ENCODE peak calls at places on chromosomes 7 and 10, in six cellular contexts. P is K562, B is HepG2, V is SK-N-SH, W is GM12878, F is H1. N is an unnamed sample.

GRCh38 chr10:24901686-24902399 is 50.6 kb downstream of the PRTFDC1 start:
- DNase-seq in F (no peak), V (no peak), B (peak; percentile 54), P (peak; percentile 91), W (peak; percentile 43), N (no peak)

GRCh38 chr7:5424689-5425506 is 1.3 kb upstream of the TNRC18 start:
- DNase-seq in V (no peak), B (peak; percentile 70), P (peak; percentile 57), F (no peak), W (no peak), N (no peak)

GRCh38 chr7:100544949-100545635 is 6.1 kb downstream of the AGFG2 start:
- DNase-seq in P (no peak), F (no peak), V (no peak), W (no peak), B (peak; percentile 86), N (no peak)

GRCh38 chr7:128442346-128442745 is 13.3 kb upstream of the HILPDA start:
- DNase-seq in B (no peak), P (no peak), F (no peak), W (no peak), V (no peak), N (no peak)

GRCh38 chr7:138875794-138876193 is 77.8 kb upstream of the ATP6V0A4 start:
- DNase-seq in W (no peak), P (no peak), F (no peak), V (no peak), B (no peak), N (no peak)

GRCh38 chr7:98493379-98493778 is 92.5 kb upstream of the BAIAP2L1 start:
- DNase-seq in B (no peak), V (no peak), F (no peak), P (no peak), W (no peak), N (no peak)

GRCh38 chr7:73732397-73732796 is 6.2 kb downstream of the ABHD11 start:
- DNase-seq in V (no peak), W (no peak), B (no peak), P (no peak), F (no peak), N (no peak)

GRCh38 chr10:24120651-24121050 is 88.3 kb upstream of the KIAA1217 start:
- DNase-seq in V (no peak), P (no peak), F (no peak), W (no peak), B (no peak), N (no peak)

GRCh38 chr7:98467570-98468312 is 66.9 kb upstream of the BAIAP2L1 start:
- DNase-seq in V (no peak), P (peak; percentile 26), W (no peak), B (no peak), F (no peak), N (no peak)

GRCh38 chr7:46291064-46291463 is 370.0 kb upstream of the IGFBP3 start:
- DNase-seq in F (no peak), W (peak; percentile 47), V (peak; percentile 30), P (no peak), B (no peak), N (no peak)

GRCh38 chr7:131188367-131189339 is 139.0 kb upstream of the MKLN1 start:
- DNase-seq in V (no peak), F (no peak), W (peak; percentile 61), B (peak; percentile 28), P (peak; percentile 61), N (peak; percentile 67)

GRCh38 chr7:137925754-137926153 is 76.1 kb downstream of the CREB3L2 start:
- DNase-seq in W (no peak), V (no peak), F (no peak), B (no peak), P (no peak), N (no peak)

GRCh38 chr7:123410273-123410928 is 124.0 kb downstream of the IQUB start:
- DNase-seq in B (no peak), V (no peak), F (no peak), W (no peak), P (no peak), N (no peak)

GRCh38 chr7:149775176-149775556 is 1.8 kb upstream of the ZNF467 start:
- DNase-seq in P (no peak), V (no peak), W (no peak), B (no peak), F (no peak), N (no peak)

GRCh38 chr7:149772821-149773425 is 465 bp downstream of the ZNF467 start:
- DNase-seq in B (no peak), W (no peak), P (peak; percentile 57), F (peak; percentile 81), V (no peak), N (peak; percentile 35)

GRCh38 chr7:149772236-149772820 is 1.1 kb downstream of the ZNF467 start:
- DNase-seq in W (no peak), V (peak; percentile 79), F (peak; percentile 68), P (peak; percentile 41), B (no peak), N (no peak)

GRCh38 chr7:149774237-149775175 is 1.1 kb upstream of the ZNF467 start:
- DNase-seq in F (no peak), W (no peak), B (no peak), P (peak; percentile 33), V (no peak), N (no peak)

GRCh38 chr7:149773446-149774236 is at the start of gene ZNF467:
- DNase-seq in F (no peak), W (no peak), V (peak; percentile 73), B (no peak), P (peak; percentile 75), N (peak; percentile 41)
- TF ChIP-seq GABPA in F (no peak), W (no peak), V (no peak), B (no peak), P (no peak), N (no peak)

GRCh38 chr7:30473393-30473775 is 5.2 kb downstream of the NOD1 start:
- DNase-seq in P (no peak), B (no peak), V (no peak), F (peak; percentile 6), W (no peak), N (no peak)

GRCh38 chr7:30474893-30475292 is 3.7 kb downstream of the NOD1 start:
- DNase-seq in B (no peak), W (no peak), F (peak; percentile 1), V (no peak), P (no peak), N (no peak)

GRCh38 chr7:30474485-30474884 is 4.1 kb downstream of the NOD1 start:
- DNase-seq in P (no peak), F (peak; percentile 31), W (no peak), B (no peak), V (no peak), N (no peak)

GRCh38 chr7:30472771-30473392 is 5.7 kb downstream of the NOD1 start:
- DNase-seq in F (peak; percentile 4), P (no peak), W (no peak), V (no peak), B (no peak), N (no peak)

DNA sequence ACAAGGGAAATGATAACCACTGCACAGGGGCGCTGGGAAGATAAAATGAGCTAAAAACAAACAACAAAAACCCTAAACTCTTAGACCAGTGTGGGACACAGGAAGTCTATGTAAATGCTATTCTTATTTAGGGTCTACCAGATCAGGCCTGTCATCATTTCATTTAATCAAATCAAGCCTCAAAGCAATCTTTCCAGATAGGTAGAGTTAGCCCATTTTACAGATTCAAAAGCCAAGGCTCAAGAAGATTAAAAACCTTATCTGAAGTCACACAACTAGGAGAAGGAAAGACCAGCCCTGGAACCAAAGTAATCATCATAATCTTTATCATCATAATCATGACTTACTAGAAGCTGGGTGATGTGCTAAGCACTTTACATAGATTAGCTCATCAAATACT is 4.7 kb downstream of the NOD1 start:
- DNase-seq in B (no peak), P (no peak), F (peak; percentile 1), V (no peak), W (no peak), N (no peak)
- TF ChIP-seq POLR2AphosphoS5 in B (no peak), P (no peak), F (no peak), V (no peak), W (no peak), N (no peak)

GRCh38 chr10:93473804-93474472 is 8.2 kb downstream of the MYOF start:
- DNase-seq in P (no peak), V (no peak), W (no peak), F (no peak), B (no peak), N (no peak)
- H3K27ac ChIP-seq in P (no peak overlapping the region), V (peak overlapping the region; percentile 99), W (no peak overlapping the region), F (no peak overlapping the region), B (no peak overlapping the region), N (no peak overlapping the region)

GRCh38 chr7:116713500-116713899 is 41.5 kb downstream of the MET start:
- DNase-seq in P (no peak), F (no peak), W (no peak), V (no peak), B (no peak), N (no peak)

GRCh38 chr7:116709336-116709735 is 37.3 kb downstream of the MET start:
- DNase-seq in P (no peak), W (no peak), V (no peak), F (no peak), B (no peak), N (no peak)

GRCh38 chr7:116713918-116714317 is 41.9 kb downstream of the MET start:
- DNase-seq in P (no peak), F (no peak), W (no peak), B (no peak), V (no peak), N (no peak)

GRCh38 chr7:116710764-116711452 is 38.9 kb downstream of the MET start:
- DNase-seq in B (peak; percentile 56), V (no peak), W (no peak), F (no peak), P (no peak), N (no peak)

DNA sequence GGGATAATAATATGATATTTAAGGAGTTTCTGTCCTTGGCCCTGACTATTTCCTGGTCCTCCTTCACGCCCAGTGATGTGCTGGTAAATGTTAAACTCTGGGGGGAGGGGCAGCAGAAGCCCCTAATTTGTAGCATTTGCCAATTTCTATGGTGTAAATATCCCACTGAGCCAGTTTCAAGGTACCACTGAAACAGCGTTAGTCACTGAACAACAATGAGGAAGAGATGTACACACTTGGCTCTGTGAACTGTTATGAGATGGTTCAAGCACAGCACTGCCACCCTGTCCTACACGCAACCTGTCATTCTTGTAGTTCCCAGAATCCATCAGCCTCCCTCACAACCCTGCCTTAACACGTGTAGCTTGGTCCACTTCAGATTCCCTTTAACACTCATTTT is 39.8 kb downstream of the MET start:
- DNase-seq in V (no peak), W (no peak), F (no peak), B (no peak), P (no peak), N (no peak)
- TF ChIP-seq GABPA in V (no peak), W (no peak), F (no peak), B (no peak), P (no peak), N (no peak)

GRCh38 chr10:33157108-33157507 is 177.4 kb downstream of the NRP1 start:
- DNase-seq in V (no peak), F (no peak), B (no peak), W (no peak), P (no peak), N (no peak)

GRCh38 chr10:33153266-33153967 is 181.1 kb downstream of the NRP1 start:
- DNase-seq in B (no peak), F (no peak), W (no peak), V (no peak), P (no peak), N (no peak)

GRCh38 chr10:33153968-33154327 is 180.5 kb downstream of the NRP1 start:
- DNase-seq in P (no peak), F (no peak), V (no peak), W (no peak), B (no peak), N (no peak)

GRCh38 chr10:33154590-33154989 is 179.9 kb downstream of the NRP1 start:
- DNase-seq in V (no peak), W (no peak), F (no peak), B (no peak), P (no peak), N (no peak)

GRCh38 chr10:33155720-33156638 is 178.5 kb downstream of the NRP1 start:
- DNase-seq in V (peak; percentile 41), B (peak; percentile 99), P (peak; percentile 28), F (no peak), W (no peak), N (no peak)
- TF ChIP-seq POLR2AphosphoS5 in V (no peak), B (no peak), P (no peak), F (no peak), W (no peak), N (no peak)

N was measured in HL-60.